ENCODE peak calls at places on chromosomes 6 and 20, in ten cellular contexts. T, C, H, P, I, D, E, S, A and V are unnamed samples.

GRCh38 chr6:160714731-160715130 is 12.7 kb downstream of the PLG start:
- DNase-seq in H (no peak), I (no peak), D (no peak), S (no peak), T (no peak), A (no peak), C (no peak), E (no peak), P (no peak), V (no peak)

GRCh38 chr6:13496508-13497180 is 9.2 kb upstream of the GFOD1 start:
- DNase-seq in H (no peak), T (no peak), C (no peak), S (no peak), E (peak), P (no peak), I (no peak), D (no peak), A (peak), V (no peak)

GRCh38 chr6:103783344-103783743 is 1076.4 kb downstream of the HACE1 start:
- DNase-seq in S (no peak), T (no peak), P (no peak), I (no peak), H (no peak), E (no peak), D (no peak), A (peak), C (no peak), V (peak)

GRCh38 chr6:31356946-31357466 is at the start of gene HLA-B:
- DNase-seq in P (peak), A (peak), D (peak), E (peak), H (peak), C (peak), T (peak), I (peak), S (no peak), V (no peak)

GRCh38 chr6:149079911-149080501 is 237.5 kb upstream of the TAB2 start:
- DNase-seq in I (peak), D (no peak), E (peak), T (no peak), S (no peak), P (no peak), C (peak), H (no peak), A (no peak), V (no peak)

GRCh38 chr20:62892348-62893304 is 31.0 kb upstream of the TCFL5 start:
- DNase-seq in C (no peak), D (peak), A (no peak), I (no peak), T (peak), H (no peak), S (no peak), P (no peak), E (no peak), V (no peak)

GRCh38 chr6:168145747-168146596 is 67.0 kb upstream of the FRMD1 start:
- DNase-seq in T (peak), D (no peak), E (no peak), P (peak), S (no peak), H (no peak), C (no peak), A (no peak), I (no peak), V (no peak)

GRCh38 chr6:73803562-73804221 is 107.7 kb downstream of the CD109 start:
- DNase-seq in T (peak), E (peak), I (peak), P (peak), S (no peak), H (peak), C (peak), A (peak), D (peak), V (no peak)

GRCh38 chr20:3804781-3805180 is 8.7 kb downstream of the CDC25B start:
- DNase-seq in C (no peak), A (no peak), T (no peak), S (no peak), H (no peak), P (no peak), E (no peak), D (no peak), I (no peak), V (no peak)

GRCh38 chr20:3980260-3981131 is 34.9 kb downstream of the RNF24 start:
- DNase-seq in T (no peak), E (peak), I (peak), D (peak), A (peak), C (peak), P (no peak), H (no peak), S (no peak), V (no peak)

GRCh38 chr6:166664135-166664534 is 37.1 kb upstream of the RPS6KA2 start:
- DNase-seq in P (no peak), I (no peak), H (no peak), T (no peak), C (peak), E (no peak), D (no peak), S (no peak), A (no peak), V (no peak)

GRCh38 chr6:53523511-53524454 is 21.1 kb downstream of the GCLC start:
- DNase-seq in T (no peak), I (no peak), H (no peak), D (no peak), P (no peak), C (no peak), S (no peak), A (no peak), E (no peak), V (no peak)

GRCh38 chr20:10864076-10864672 is 190.4 kb upstream of the JAG1 start:
- DNase-seq in A (peak), T (peak), P (peak), D (no peak), C (peak), I (no peak), E (peak), S (no peak), H (no peak), V (no peak)

GRCh38 chr6:88989215-88989614 is 25.8 kb upstream of the RNGTT start:
- DNase-seq in S (no peak), T (no peak), A (no peak), C (peak), E (peak), D (no peak), P (no peak), I (no peak), H (no peak), V (no peak)

GRCh38 chr6:31128093-31128676 is 7.9 kb upstream of the CDSN start:
- DNase-seq in P (peak), A (peak), S (peak), E (peak), T (peak), H (peak), D (peak), I (no peak), C (peak), V (peak)

GRCh38 chr20:57568088-57568896 is 7.4 kb downstream of the PCK1 start:
- DNase-seq in E (no peak), D (no peak), A (no peak), C (no peak), P (no peak), I (no peak), H (no peak), T (no peak), S (no peak), V (no peak)

GRCh38 chr20:47735412-47736400 is 49.6 kb downstream of the SULF2 start:
- DNase-seq in C (no peak), E (no peak), I (no peak), A (no peak), P (no peak), T (no peak), H (no peak), D (no peak), S (no peak), V (no peak)

GRCh38 chr20:42435230-42435629 is 754.5 kb downstream of the PTPRT start:
- DNase-seq in C (no peak), A (no peak), I (no peak), H (no peak), E (no peak), D (no peak), T (no peak), P (no peak), S (no peak), V (no peak)

GRCh38 chr6:72418495-72418894 is 203.4 kb upstream of the KCNQ5 start:
- DNase-seq in C (peak), T (no peak), S (no peak), H (no peak), E (peak), D (no peak), A (no peak), P (no peak), I (no peak), V (no peak)

GRCh38 chr6:93423542-93423941 is 4.2 kb upstream of the EPHA7 start:
- DNase-seq in T (peak), H (peak), A (peak), D (peak), C (peak), I (peak), E (peak), P (peak), S (peak), V (no peak)

GRCh38 chr20:32523613-32524218 is 61.4 kb downstream of the NOL4L start:
- DNase-seq in I (no peak), S (no peak), T (no peak), H (no peak), E (no peak), P (no peak), A (no peak), D (no peak), C (no peak), V (no peak)

GRCh38 chr6:39897699-39898098 is 36.6 kb downstream of the MOCS1 start:
- DNase-seq in D (no peak), S (no peak), P (peak), C (no peak), E (no peak), H (no peak), A (no peak), I (no peak), T (no peak), V (no peak)

GRCh38 chr6:115896538-115897129 is 164.1 kb downstream of the FRK start:
- DNase-seq in C (peak), S (no peak), A (peak), P (no peak), I (peak), T (no peak), E (peak), D (no peak), H (peak), V (no peak)

GRCh38 chr6:44606976-44607375 is 219.5 kb downstream of the CDC5L start:
- DNase-seq in E (no peak), I (no peak), D (no peak), P (no peak), C (no peak), A (no peak), S (no peak), T (peak), H (no peak), V (no peak)

GRCh38 chr6:27297857-27298730 is 14.0 kb downstream of the POM121L2 start:
- DNase-seq in D (peak), T (peak), P (no peak), A (peak), E (peak), H (peak), I (no peak), S (no peak), C (peak), V (no peak)

GRCh38 chr6:153563001-153563400 is 431.9 kb upstream of the RGS17 start:
- DNase-seq in P (no peak), I (no peak), C (no peak), S (no peak), T (no peak), E (no peak), H (no peak), D (no peak), A (peak), V (no peak)

GRCh38 chr6:128479991-128480390 is 40.4 kb downstream of the PTPRK start:
- DNase-seq in S (no peak), D (no peak), T (no peak), P (no peak), C (no peak), H (no peak), E (no peak), I (no peak), A (no peak), V (no peak)

GRCh38 chr20:51804754-51805153 is 2.4 kb upstream of the SALL4 start:
- DNase-seq in E (no peak), C (no peak), D (no peak), P (no peak), I (no peak), A (no peak), H (no peak), T (peak), S (no peak), V (no peak)

GRCh38 chr6:143141442-143141841 is 80.8 kb downstream of the AIG1 start:
- DNase-seq in H (no peak), I (no peak), C (peak), T (no peak), S (no peak), E (no peak), P (no peak), D (no peak), A (no peak), V (no peak)

GRCh38 chr6:18155864-18156396 is 708 bp downstream of the KDM1B start:
- DNase-seq in P (peak), H (peak), I (no peak), E (peak), T (peak), D (peak), A (peak), S (peak), C (peak), V (no peak)

GRCh38 chr6:107560657-107561056 is 70.7 kb downstream of the SOBP start:
- DNase-seq in C (peak), I (peak), S (no peak), H (no peak), E (no peak), D (no peak), P (no peak), A (no peak), T (no peak), V (no peak)

GRCh38 chr20:50472693-50473610 is 37.2 kb upstream of the PTPN1 start:
- DNase-seq in H (no peak), I (no peak), S (no peak), E (no peak), D (peak), C (no peak), P (no peak), T (no peak), A (no peak), V (no peak)

GRCh38 chr20:51966296-51966971 is 164.1 kb upstream of the SALL4 start:
- DNase-seq in H (peak), I (peak), A (peak), C (peak), T (peak), D (peak), P (peak), S (no peak), E (peak), V (no peak)

GRCh38 chr6:17086469-17086868 is 15.4 kb upstream of the STMND1 start:
- DNase-seq in T (peak), P (peak), I (peak), A (peak), C (peak), S (peak), H (peak), D (peak), E (peak), V (peak)

GRCh38 chr6:28657756-28658465 is 132.2 kb downstream of the GPX5 start:
- DNase-seq in D (peak), E (peak), C (peak), I (no peak), T (peak), H (peak), S (peak), A (peak), P (peak), V (peak)

GRCh38 chr6:26576929-26577719 is 19.6 kb upstream of the ABT1 start:
- DNase-seq in S (no peak), E (peak), P (peak), D (peak), H (peak), T (peak), C (peak), A (peak), I (no peak), V (no peak)

GRCh38 chr6:42316390-42316970 is 98.8 kb upstream of the MRPS10 start:
- DNase-seq in T (peak), E (no peak), P (peak), C (peak), H (no peak), S (no peak), D (no peak), A (peak), I (no peak), V (no peak)

GRCh38 chr20:24702501-24703283 is 233.3 kb downstream of the SYNDIG1 start:
- DNase-seq in A (no peak), D (no peak), P (no peak), C (no peak), T (peak), I (no peak), H (no peak), E (no peak), S (no peak), V (peak)

GRCh38 chr6:33112148-33112547 is 36.4 kb downstream of the HLA-DPB1 start:
- DNase-seq in T (no peak), P (no peak), D (peak), A (peak), H (no peak), E (peak), C (peak), S (no peak), I (no peak), V (no peak)

GRCh38 chr6:91278416-91278815 is 691.5 kb upstream of the MAP3K7 start:
- DNase-seq in P (no peak), A (peak), D (no peak), S (no peak), I (no peak), C (no peak), E (peak), H (no peak), T (no peak), V (no peak)
- TF ChIP-seq CTCF in P (no peak), A (no peak), D (no peak), S (no peak), I (no peak), C (no peak), E (no peak), H (no peak), T (no peak), V (no peak)

GRCh38 chr6:131167773-131168172 is 32.5 kb downstream of the AKAP7 start:
- DNase-seq in A (peak), T (no peak), C (no peak), S (no peak), H (no peak), E (no peak), P (no peak), D (no peak), I (no peak), V (no peak)
- TF ChIP-seq CTCF in A (peak), T (peak), C (no peak), S (peak), H (no peak), E (no peak), P (no peak), D (no peak), I (no peak), V (no peak)

GRCh38 chr6:63814459-63814858 is 178.9 kb downstream of the PHF3 start:
- DNase-seq in D (no peak), A (peak), P (no peak), C (peak), I (no peak), T (no peak), H (no peak), E (no peak), S (no peak), V (no peak)
- TF ChIP-seq CTCF in D (no peak), A (peak), P (no peak), C (no peak), I (no peak), T (no peak), H (no peak), E (no peak), S (no peak), V (no peak)

GRCh38 chr20:58840816-58841538 is 9.7 kb downstream of the GNAS-AS1 start:
- DNase-seq in H (no peak), C (no peak), A (no peak), I (no peak), E (no peak), P (no peak), D (no peak), T (no peak), S (no peak), V (no peak)

GRCh38 chr20:58838174-58838573 is 12.5 kb downstream of the GNAS-AS1 start:
- DNase-seq in S (no peak), D (no peak), A (no peak), E (no peak), C (no peak), H (no peak), T (no peak), I (no peak), P (no peak), V (no peak)

GRCh38 chr20:58839991-58840747 is 10.5 kb downstream of the GNAS-AS1 start:
- DNase-seq in A (no peak), D (no peak), P (no peak), S (no peak), T (peak), E (no peak), I (no peak), C (no peak), H (peak), V (no peak)

GRCh38 chr20:58837717-58838116 is 13.0 kb downstream of the GNAS-AS1 start:
- DNase-seq in I (no peak), D (no peak), H (no peak), C (no peak), E (no peak), T (no peak), S (no peak), A (no peak), P (no peak), V (no peak)

DNA sequence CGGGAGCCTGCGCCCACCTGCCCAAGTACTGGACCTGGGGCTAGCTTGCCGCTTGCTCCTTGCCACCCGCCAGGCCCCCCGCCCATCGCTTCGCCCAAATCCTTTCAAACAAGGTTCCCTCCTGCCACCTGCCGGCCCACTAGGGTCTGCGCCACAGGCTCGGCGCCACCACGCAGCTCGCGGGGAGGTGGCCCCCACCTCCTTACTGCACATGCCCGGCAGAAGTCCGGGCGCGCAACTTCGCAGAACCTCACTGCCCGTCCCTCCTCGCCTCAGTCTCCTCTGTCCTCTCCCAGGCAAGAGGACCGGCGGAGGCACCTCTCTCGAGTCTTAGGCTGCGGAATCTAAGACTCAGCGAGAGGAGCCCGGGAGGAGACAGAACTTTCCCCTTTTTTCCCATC is 11.2 kb downstream of the GNAS-AS1 start:
- DNase-seq in C (peak), P (no peak), S (no peak), T (peak), E (no peak), A (peak), D (peak), H (peak), I (no peak), V (no peak)
- TF ChIP-seq CTCF in C (peak), P (no peak), S (peak), T (peak), E (peak), A (peak), D (peak), H (peak), I (peak), V (peak)

GRCh38 chr6:159126590-159126989 is 42.6 kb upstream of the FNDC1 start:
- DNase-seq in A (no peak), P (no peak), S (no peak), E (no peak), H (no peak), D (no peak), T (peak), C (no peak), I (no peak), V (no peak)

GRCh38 chr6:159127701-159128100 is 41.5 kb upstream of the FNDC1 start:
- DNase-seq in I (no peak), S (no peak), P (no peak), D (no peak), C (no peak), A (no peak), T (no peak), E (no peak), H (no peak), V (no peak)

GRCh38 chr6:159121387-159121955 is 47.7 kb upstream of the FNDC1 start:
- DNase-seq in A (no peak), P (no peak), H (no peak), T (peak), C (no peak), I (no peak), E (no peak), D (no peak), S (no peak), V (no peak)

GRCh38 chr6:159125977-159126376 is 43.2 kb upstream of the FNDC1 start:
- DNase-seq in H (no peak), D (no peak), A (no peak), S (no peak), C (no peak), I (no peak), T (peak), P (no peak), E (no peak), V (no peak)

DNA sequence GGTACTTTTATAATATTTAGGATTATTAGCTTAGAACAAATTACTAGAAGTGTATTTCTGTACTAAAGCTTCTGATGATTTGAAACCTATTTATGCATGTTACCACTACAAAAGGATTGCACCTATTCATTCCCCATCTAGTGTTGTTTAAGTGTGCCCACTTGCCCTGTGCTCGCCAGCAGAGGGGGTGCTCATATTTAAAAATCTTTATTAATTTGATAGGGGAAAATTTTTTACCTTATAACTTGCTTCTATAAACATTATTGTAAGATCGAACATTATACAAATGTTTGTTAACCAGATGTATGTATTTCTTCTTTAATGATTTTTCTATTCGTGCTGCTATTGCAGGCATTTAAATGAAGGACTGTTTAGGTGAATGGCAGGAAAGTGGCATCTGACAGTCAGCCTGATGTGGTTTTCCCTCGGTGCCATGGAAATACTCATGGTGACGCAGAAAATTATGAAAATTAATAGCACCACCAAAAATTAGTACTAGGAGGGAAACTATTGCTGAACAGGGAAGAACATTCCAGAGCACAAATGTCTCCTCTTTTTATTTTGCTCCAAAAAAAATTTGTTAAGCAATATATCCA is 44.1 kb upstream of the FNDC1 start:
- DNase-seq in C (peak), S (no peak), E (no peak), H (no peak), P (no peak), I (no peak), D (no peak), T (peak), A (peak), V (no peak)
- TF ChIP-seq CTCF in C (peak), S (peak), E (no peak), H (no peak), P (no peak), I (peak), D (peak), T (peak), A (peak), V (no peak)